ENCODE peak calls at places on chromosomes 7 and 10, in six cellular contexts. O is Karpas-422, P is skeletal muscle cell, D is astrocyte of the spinal cord, S is fibroblast of lung, N is small intestine. B is an unnamed sample.

GRCh38 chr10:114957673-114958072 is 19.7 kb downstream of the TRUB1 start:
- DNase-seq in D (no peak), P (peak), O (no peak), S (no peak), N (no peak), B (peak)

GRCh38 chr7:27191081-27191715 is 6.2 kb upstream of the HOXA11 start:
- DNase-seq in N (no peak), D (no peak), O (no peak), P (no peak), S (no peak), B (peak)

GRCh38 chr7:148701414-148701813 is 2.7 kb downstream of the CUL1 start:
- DNase-seq in D (no peak), O (no peak), S (peak), P (no peak), N (no peak), B (peak)

GRCh38 chr10:131673396-131673795 is 227.4 kb upstream of the PPP2R2D start:
- DNase-seq in P (no peak), N (no peak), O (no peak), D (no peak), S (no peak), B (no peak)

GRCh38 chr10:26290236-26290635 is 73.7 kb downstream of the GAD2 start:
- DNase-seq in O (no peak), P (no peak), S (no peak), N (no peak), D (no peak), B (no peak)

GRCh38 chr10:69657417-69657816 is 27.4 kb downstream of the FAM241B start:
- DNase-seq in P (no peak), N (no peak), D (no peak), S (no peak), O (no peak), B (no peak)

GRCh38 chr7:80609732-80610131 is 28.7 kb upstream of the CD36 start:
- DNase-seq in O (no peak), N (peak), D (no peak), S (no peak), P (no peak), B (no peak)

GRCh38 chr10:67224553-67224952 is 298.7 kb downstream of the LRRTM3 start:
- DNase-seq in D (no peak), O (no peak), P (no peak), N (no peak), S (no peak), B (no peak)

GRCh38 chr7:80140388-80140787 is 5.8 kb downstream of the GNAI1 start:
- DNase-seq in D (no peak), N (no peak), O (no peak), P (no peak), S (no peak), B (no peak)

GRCh38 chr7:128352138-128352537 is 8.4 kb upstream of the RBM28 start:
- DNase-seq in O (no peak), S (peak), D (peak), P (no peak), N (no peak), B (peak)

GRCh38 chr7:45031829-45032228 is 31.8 kb downstream of the CCM2 start:
- DNase-seq in P (no peak), D (no peak), O (no peak), N (no peak), S (no peak), B (no peak)

GRCh38 chr7:42479452-42480303 is 242.7 kb upstream of the GLI3 start:
- DNase-seq in S (peak), O (no peak), D (peak), P (no peak), N (no peak), B (peak)

GRCh38 chr10:121332829-121333765 is 265.1 kb downstream of the FGFR2 start:
- DNase-seq in S (peak), N (no peak), P (no peak), O (no peak), D (no peak), B (no peak)

GRCh38 chr7:27121656-27122055 is 8.9 kb downstream of the HOXA4 start:
- DNase-seq in S (peak), P (no peak), N (no peak), D (no peak), O (no peak), B (no peak)

GRCh38 chr7:100612730-100613446 is 548 bp downstream of the MOSPD3 start:
- DNase-seq in P (no peak), S (no peak), O (no peak), D (peak), N (no peak), B (no peak)

GRCh38 chr10:122618461-122619165 is 58.1 kb downstream of the DMBT1 start:
- DNase-seq in D (no peak), O (peak), N (no peak), S (no peak), P (no peak), B (no peak)

GRCh38 chr10:59907918-59908807 is 1.8 kb upstream of the CCDC6 start:
- DNase-seq in D (peak), S (peak), O (peak), P (peak), N (peak), B (peak)

GRCh38 chr7:114533151-114533550 is 118.5 kb downstream of the FOXP2 start:
- DNase-seq in S (no peak), P (no peak), O (no peak), N (no peak), D (no peak), B (peak)

GRCh38 chr10:19749185-19749729 is 67.0 kb upstream of the PLXDC2 start:
- DNase-seq in D (peak), S (peak), N (no peak), O (no peak), P (peak), B (peak)

GRCh38 chr7:104029765-104030164 is 40.3 kb upstream of the RELN start:
- DNase-seq in N (no peak), S (no peak), D (no peak), O (no peak), P (no peak), B (no peak)

GRCh38 chr10:77974396-77975074 is 48.0 kb upstream of the DLG5 start:
- DNase-seq in P (no peak), D (peak), S (peak), N (peak), O (peak), B (peak)

GRCh38 chr10:89416465-89416864 is 2.1 kb downstream of the IFIT5 start:
- DNase-seq in O (no peak), N (no peak), P (no peak), D (no peak), S (no peak), B (peak)

GRCh38 chr10:69870591-69870990 is 68.9 kb downstream of the COL13A1 start:
- DNase-seq in S (no peak), O (no peak), P (no peak), N (no peak), D (no peak), B (no peak)

GRCh38 chr10:43250925-43251663 is 15.8 kb downstream of the RASGEF1A start:
- DNase-seq in D (no peak), P (no peak), S (no peak), N (no peak), O (no peak), B (no peak)

GRCh38 chr7:913736-914520 is 37.6 kb downstream of the GET4 start:
- DNase-seq in O (no peak), P (no peak), N (peak), D (no peak), S (no peak), B (no peak)

GRCh38 chr10:98376485-98376884 is 38.5 kb downstream of the PYROXD2 start:
- DNase-seq in P (no peak), D (no peak), S (peak), N (no peak), O (no peak), B (peak)

GRCh38 chr10:123786896-123787295 is 104.7 kb downstream of the CPXM2 start:
- DNase-seq in S (no peak), P (no peak), O (no peak), N (no peak), D (no peak), B (no peak)

GRCh38 chr10:14612873-14613569 is 161.7 kb downstream of the FAM107B start:
- DNase-seq in N (no peak), S (no peak), O (no peak), D (no peak), P (no peak), B (no peak)

GRCh38 chr7:134473861-134474291 is 15.0 kb upstream of the AKR1B1 start:
- DNase-seq in D (no peak), S (peak), N (no peak), O (no peak), P (peak), B (peak)

GRCh38 chr10:58631715-58632114 is 119.0 kb downstream of the BICC1 start:
- DNase-seq in S (no peak), P (no peak), O (no peak), D (peak), N (no peak), B (no peak)
- H3K4me3 ChIP-seq in S (no peak), P (no peak), O (no peak), D (no peak), N (no peak), B (no peak)

GRCh38 chr7:116273918-116274301 is 63.6 kb downstream of the TES start:
- DNase-seq in N (no peak), D (no peak), P (no peak), O (no peak), S (no peak), B (no peak)

GRCh38 chr7:116269466-116269865 is 59.1 kb downstream of the TES start:
- DNase-seq in S (no peak), D (no peak), O (no peak), P (no peak), N (peak), B (no peak)

GRCh38 chr7:116271161-116271979 is 61.0 kb downstream of the TES start:
- DNase-seq in O (no peak), P (peak), N (no peak), D (peak), S (peak), B (peak)

GRCh38 chr7:116273283-116273917 is 63.1 kb downstream of the TES start:
- DNase-seq in O (no peak), N (no peak), P (no peak), D (no peak), S (no peak), B (no peak)

DNA sequence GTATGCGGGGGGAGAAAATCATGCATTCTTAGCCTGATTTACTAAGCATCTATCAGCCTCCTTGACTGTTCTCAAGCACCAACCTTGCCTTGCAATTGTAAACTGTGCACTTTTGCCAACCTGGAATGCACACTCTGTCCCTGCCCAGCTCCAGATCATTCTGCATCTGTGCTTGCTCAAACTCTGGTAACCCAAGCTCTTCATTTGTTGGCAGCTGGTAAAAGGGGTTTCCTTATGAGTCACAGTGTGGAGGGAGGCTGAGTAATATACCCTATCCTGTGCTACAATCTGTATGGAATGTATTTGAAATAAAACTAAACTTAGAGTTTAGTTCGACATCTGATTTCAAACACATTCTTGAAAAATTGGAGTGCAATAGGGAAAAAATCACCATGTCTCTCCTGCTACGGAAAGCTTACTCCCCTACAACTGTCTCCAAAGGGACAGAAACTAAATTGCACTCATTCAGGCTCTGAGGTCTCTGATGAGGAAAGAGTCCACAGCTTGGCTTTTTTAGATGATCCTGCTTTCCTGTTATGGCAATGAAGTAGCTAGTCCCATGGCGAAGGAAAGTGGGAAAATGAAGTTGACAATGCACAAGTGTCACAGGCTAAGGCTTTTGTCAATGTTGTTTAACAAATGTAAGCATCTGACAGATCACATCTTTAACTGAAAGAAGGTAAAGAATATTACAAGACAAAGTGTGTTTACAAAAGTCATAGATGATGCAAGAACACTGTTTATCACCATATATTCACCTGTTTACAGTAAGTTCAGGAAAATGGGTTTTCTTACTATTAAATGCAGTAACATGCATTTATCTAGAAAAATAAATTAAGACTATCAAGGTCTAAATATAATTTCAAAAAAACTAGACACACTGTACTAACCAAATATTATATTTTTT is 61.9 kb downstream of the TES start:
- DNase-seq in O (no peak), D (peak), P (peak), S (peak), N (no peak), B (peak)
- H3K4me3 ChIP-seq in O (no peak), D (no peak), P (peak), S (peak), N (no peak), B (peak)

GRCh38 chr10:79244068-79244442 is 103.2 kb upstream of the PPIF start:
- DNase-seq in N (no peak), O (peak), S (no peak), P (no peak), D (no peak), B (no peak)
- H3K4me3 ChIP-seq in N (peak), O (peak), S (no peak), P (peak), D (peak), B (no peak)

DNA sequence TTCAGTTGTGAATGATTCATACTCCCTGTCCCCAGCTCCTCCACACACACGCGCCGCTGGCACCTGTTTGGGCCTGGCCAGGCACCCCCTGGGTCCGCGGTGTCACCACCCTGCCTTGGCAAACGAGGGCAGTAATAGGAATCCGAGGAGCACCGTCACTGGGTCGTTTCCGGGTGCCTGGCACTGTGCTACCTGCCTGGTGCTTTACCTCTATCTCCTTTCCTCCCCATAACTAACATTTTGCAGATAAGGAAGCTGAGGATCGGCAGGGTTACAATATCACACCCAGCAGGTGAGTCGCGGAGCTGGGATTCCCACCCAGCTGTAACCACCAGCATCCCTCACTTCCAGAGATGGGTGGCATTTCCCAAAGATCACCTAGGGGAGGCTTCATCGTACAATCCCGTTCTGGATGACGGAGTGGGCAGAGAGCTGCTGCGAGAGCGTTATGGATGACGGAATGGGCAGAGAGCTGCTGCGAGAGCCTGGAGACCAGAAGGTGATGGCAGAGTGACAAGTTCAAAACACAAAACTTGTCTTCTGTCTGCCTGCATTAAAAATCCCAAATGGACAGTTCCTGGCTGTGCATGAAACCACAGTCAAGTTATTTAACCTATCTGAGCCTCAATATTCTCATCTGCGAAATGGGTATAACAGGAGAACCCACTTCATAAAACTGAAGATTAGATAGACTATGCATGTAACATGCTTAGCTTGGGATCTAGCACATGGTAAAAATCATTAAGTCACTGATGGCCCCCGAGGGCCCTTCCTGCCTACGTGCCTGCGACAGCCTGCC is 1.1 kb upstream of the HSPA12A start:
- DNase-seq in D (no peak), N (peak), O (no peak), S (no peak), P (no peak), B (no peak)
- H3K4me3 ChIP-seq in D (peak), N (peak), O (no peak), S (peak), P (peak), B (peak)

GRCh38 chr7:105877736-105878135 is 1.3 kb upstream of the ATXN7L1 start:
- DNase-seq in N (peak), P (no peak), D (no peak), S (no peak), O (no peak), B (peak)

GRCh38 chr7:105876964-105877601 is 684 bp upstream of the ATXN7L1 start:
- DNase-seq in N (peak), S (peak), O (no peak), D (peak), P (no peak), B (peak)

GRCh38 chr7:105880571-105881330 is 4.4 kb upstream of the ATXN7L1 start:
- DNase-seq in S (no peak), N (peak), P (no peak), O (no peak), D (no peak), B (no peak)

GRCh38 chr7:105879782-105880181 is 3.4 kb upstream of the ATXN7L1 start:
- DNase-seq in D (no peak), O (no peak), N (no peak), S (no peak), P (no peak), B (no peak)

DNA sequence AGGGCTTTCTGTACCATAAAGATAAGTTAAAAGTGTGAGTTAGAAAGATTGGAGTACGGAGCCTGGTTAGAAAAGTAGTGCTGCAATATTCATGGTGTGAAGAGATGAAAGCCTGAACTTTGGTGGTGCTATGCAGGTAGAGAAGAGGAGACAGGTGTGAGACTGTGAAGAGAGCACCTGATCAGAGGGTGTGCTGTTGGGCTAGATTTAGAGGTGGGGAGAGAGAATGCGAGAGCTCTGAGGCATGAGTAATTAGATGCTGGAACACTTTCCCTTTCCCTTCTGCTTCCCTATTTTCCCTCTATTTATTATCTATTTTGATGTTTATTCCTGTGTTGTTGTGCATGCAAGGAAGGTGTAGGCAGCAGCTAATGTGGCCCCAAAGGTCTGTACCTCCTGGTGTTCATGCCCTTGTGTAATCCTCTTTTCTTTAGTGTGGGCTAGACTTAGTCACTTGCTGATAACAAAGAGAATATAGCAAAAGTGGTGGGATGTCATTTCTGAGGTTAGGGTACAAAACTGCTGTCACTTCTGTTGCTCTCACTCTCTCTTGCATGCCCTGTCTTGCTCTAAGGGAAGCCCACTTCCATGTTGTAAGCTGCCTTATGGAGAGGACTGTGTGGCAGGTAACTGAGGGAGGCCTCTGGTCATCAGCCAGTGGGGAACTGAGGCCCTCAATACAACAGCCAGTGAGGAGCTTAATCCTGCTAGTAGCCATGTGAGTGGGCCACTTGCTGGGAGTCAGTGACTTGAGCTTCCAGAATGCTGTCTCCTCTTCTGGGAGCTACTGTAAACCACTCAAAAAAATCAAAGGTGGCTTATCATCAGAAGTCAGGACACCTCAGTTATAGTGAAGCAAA is 2.6 kb upstream of the ATXN7L1 start:
- DNase-seq in D (no peak), P (no peak), S (no peak), N (peak), O (no peak), B (no peak)
- H3K4me3 ChIP-seq in D (no peak), P (no peak), S (no peak), N (peak), O (no peak), B (no peak)

GRCh38 chr7:112771166-112771565 is 19.0 kb downstream of the TMEM168 start:
- DNase-seq in O (no peak), N (no peak), S (no peak), P (no peak), D (no peak), B (no peak)
- H3K4me3 ChIP-seq in O (no peak), N (no peak), S (no peak), P (no peak), D (no peak), B (no peak)

GRCh38 chr10:17171131-17171530 is 30.3 kb downstream of the TRDMT1 start:
- DNase-seq in S (no peak), N (no peak), D (no peak), O (no peak), P (no peak), B (no peak)
- H3K4me3 ChIP-seq in S (peak), N (no peak), D (no peak), O (no peak), P (no peak), B (no peak)

B was measured in fibroblast of villous mesenchyme.